ENCODE peak calls at places on chromosomes 1 and 21, in seven cellular contexts. X, E, F, S, H, R and V are unnamed samples.
A peak's percentile ranks its signal among the peaks of the same experiment; 100 is the strongest.

GRCh38 chr1:214224605-214225354 is 56.2 kb upstream of the SMYD2 start:
- DNase-seq in X (no peak), E (no peak), F (no peak), S (peak; percentile 55), H (peak; percentile 77), R (no peak), V (no peak)

GRCh38 chr1:35555601-35556477 is 1.4 kb downstream of the KIAA0319L start:
- DNase-seq in X (no peak), E (no peak), F (no peak), S (peak; percentile 33), H (no peak), R (no peak), V (no peak)

GRCh38 chr21:46416551-46416950 is 42.1 kb upstream of the DIP2A start:
- DNase-seq in X (no peak), E (no peak), F (no peak), S (no peak), H (no peak), R (no peak), V (no peak)

GRCh38 chr1:27601321-27601770 is 2.6 kb downstream of the AHDC1 start:
- DNase-seq in X (no peak), E (no peak), F (no peak), S (no peak), H (no peak), R (no peak), V (no peak)

GRCh38 chr1:22018583-22019559 is 17.4 kb downstream of the CELA3A start:
- DNase-seq in X (peak; percentile 75), E (no peak), F (no peak), S (peak; percentile 88), H (peak; percentile 42), R (no peak), V (no peak)

GRCh38 chr1:220681220-220681847 is 8.8 kb upstream of the C1orf115 start:
- DNase-seq in X (no peak), E (no peak), F (no peak), S (no peak), H (no peak), R (no peak), V (no peak)

GRCh38 chr1:239811211-239811902 is 280.3 kb upstream of the FMN2 start:
- DNase-seq in X (no peak), E (no peak), F (no peak), S (no peak), H (peak; percentile 49), R (no peak), V (no peak)

GRCh38 chr1:9228589-9228988 is 6.0 kb upstream of the H6PD start:
- DNase-seq in X (no peak), E (no peak), F (no peak), S (no peak), H (no peak), R (no peak), V (no peak)

GRCh38 chr1:64744492-64745180 is at the start of gene RAVER2:
- DNase-seq in X (peak; percentile 73), E (peak; percentile 59), F (peak; percentile 4), S (peak; percentile 82), H (peak; percentile 81), R (peak; percentile 45), V (peak; percentile 79)

GRCh38 chr1:209400351-209401220 is 182.9 kb upstream of the CAMK1G start:
- DNase-seq in X (no peak), E (no peak), F (no peak), S (no peak), H (no peak), R (no peak), V (no peak)

GRCh38 chr1:204171751-204172178 is 5.6 kb upstream of the REN start:
- DNase-seq in X (no peak), E (no peak), F (no peak), S (no peak), H (peak; percentile 28), R (no peak), V (no peak)

GRCh38 chr1:7234471-7234755 is 449.2 kb downstream of the CAMTA1 start:
- DNase-seq in X (no peak), E (no peak), F (no peak), S (no peak), H (no peak), R (no peak), V (peak; percentile 10)

GRCh38 chr1:56627019-56627635 is 18.0 kb upstream of the PRKAA2 start:
- DNase-seq in X (no peak), E (no peak), F (no peak), S (peak; percentile 24), H (no peak), R (no peak), V (no peak)

GRCh38 chr1:99963041-99963795 is 6.6 kb upstream of the SLC35A3 start:
- DNase-seq in X (no peak), E (no peak), F (no peak), S (peak; percentile 57), H (no peak), R (no peak), V (no peak)

GRCh38 chr1:246906833-246907232 is 24.9 kb downstream of the AHCTF1 start:
- DNase-seq in X (no peak), E (no peak), F (no peak), S (no peak), H (no peak), R (no peak), V (no peak)

GRCh38 chr1:185360714-185361113 is 43.7 kb upstream of the IVNS1ABP start:
- DNase-seq in X (no peak), E (no peak), F (no peak), S (no peak), H (no peak), R (no peak), V (no peak)

GRCh38 chr1:39896909-39897685 is 4.6 kb downstream of the MYCL start:
- DNase-seq in X (no peak), E (no peak), F (no peak), S (peak; percentile 28), H (peak; percentile 54), R (no peak), V (no peak)

GRCh38 chr1:15617874-15618684 is 821 bp downstream of the DDI2 start:
- DNase-seq in X (peak; percentile 62), E (no peak), F (no peak), S (peak; percentile 32), H (peak; percentile 57), R (no peak), V (peak; percentile 57)

GRCh38 chr1:107175102-107175501 is 34.3 kb downstream of the NTNG1 start:
- DNase-seq in X (no peak), E (no peak), F (no peak), S (no peak), H (peak; percentile 70), R (no peak), V (no peak)

GRCh38 chr1:225587310-225587709 is 65.6 kb downstream of the ENAH start:
- DNase-seq in X (no peak), E (no peak), F (no peak), S (no peak), H (no peak), R (no peak), V (no peak)

GRCh38 chr21:31556662-31557061 is 102.8 kb upstream of the SOD1 start:
- DNase-seq in X (no peak), E (no peak), F (no peak), S (no peak), H (no peak), R (no peak), V (no peak)

GRCh38 chr1:111895456-111895855 is 94.0 kb downstream of the KCND3 start:
- DNase-seq in X (no peak), E (no peak), F (no peak), S (peak; percentile 27), H (peak; percentile 35), R (no peak), V (no peak)